ENCODE peak calls at places on chromosomes 12 and 14, in eight cellular contexts. One of them, this sample, is unnamed.

GRCh38 chr14:73903028-73903427 is 16.4 kb downstream of the ZNF410 start:
- DNase-seq in endothelial cell: no peak
- DNase-seq in D721Med: no peak
- DNase-seq in A549: no peak
- DNase-seq in gastrocnemius medialis: no peak
- DNase-seq in epithelial cell of esophagus: no peak
- DNase-seq in GM20000: no peak
- DNase-seq in lung: no peak
- DNase-seq in this sample: no peak

GRCh38 chr12:111636209-111636928 is 37.3 kb upstream of the ATXN2 start:
- DNase-seq in D721Med: no peak
- DNase-seq in endothelial cell: peak
- DNase-seq in lung: peak
- DNase-seq in GM20000: no peak
- DNase-seq in A549: no peak
- DNase-seq in gastrocnemius medialis: peak
- DNase-seq in epithelial cell of esophagus: no peak
- DNase-seq in this sample: no peak

GRCh38 chr14:21940887-21941855 is 267.6 kb upstream of the OR4E1 start:
- DNase-seq in D721Med: no peak
- DNase-seq in epithelial cell of esophagus: peak
- DNase-seq in endothelial cell: peak
- DNase-seq in gastrocnemius medialis: no peak
- DNase-seq in lung: no peak
- DNase-seq in GM20000: no peak
- DNase-seq in A549: peak
- DNase-seq in this sample: no peak

GRCh38 chr14:92951912-92952471 is 29.0 kb downstream of the CHGA start:
- DNase-seq in D721Med: peak
- DNase-seq in lung: peak
- DNase-seq in GM20000: peak
- DNase-seq in gastrocnemius medialis: peak
- DNase-seq in endothelial cell: peak
- DNase-seq in epithelial cell of esophagus: peak
- DNase-seq in A549: peak
- DNase-seq in this sample: peak

GRCh38 chr14:82251434-82251833 is 717.8 kb upstream of the SEL1L start:
- DNase-seq in D721Med: no peak
- DNase-seq in epithelial cell of esophagus: no peak
- DNase-seq in lung: no peak
- DNase-seq in GM20000: no peak
- DNase-seq in A549: no peak
- DNase-seq in endothelial cell: no peak
- DNase-seq in gastrocnemius medialis: no peak
- DNase-seq in this sample: no peak

GRCh38 chr12:94832780-94833760 is 170.4 kb downstream of the NDUFA12 start:
- DNase-seq in lung: no peak
- DNase-seq in gastrocnemius medialis: no peak
- DNase-seq in D721Med: no peak
- DNase-seq in epithelial cell of esophagus: no peak
- DNase-seq in A549: no peak
- DNase-seq in GM20000: no peak
- DNase-seq in endothelial cell: no peak
- DNase-seq in this sample: no peak

GRCh38 chr14:67618617-67619063 is 1.1 kb upstream of the ARG2 start:
- DNase-seq in D721Med: no peak
- DNase-seq in A549: peak
- DNase-seq in gastrocnemius medialis: no peak
- DNase-seq in endothelial cell: peak
- DNase-seq in lung: no peak
- DNase-seq in GM20000: peak
- DNase-seq in epithelial cell of esophagus: peak
- DNase-seq in this sample: no peak

GRCh38 chr14:80387563-80387981 is 176.3 kb upstream of the DIO2 start:
- DNase-seq in D721Med: no peak
- DNase-seq in epithelial cell of esophagus: no peak
- DNase-seq in endothelial cell: no peak
- DNase-seq in GM20000: no peak
- DNase-seq in A549: no peak
- DNase-seq in gastrocnemius medialis: peak
- DNase-seq in lung: no peak
- DNase-seq in this sample: no peak

GRCh38 chr12:93896427-93896826 is 219.3 kb downstream of the CRADD start:
- DNase-seq in endothelial cell: no peak
- DNase-seq in GM20000: no peak
- DNase-seq in epithelial cell of esophagus: no peak
- DNase-seq in lung: no peak
- DNase-seq in D721Med: no peak
- DNase-seq in A549: peak
- DNase-seq in gastrocnemius medialis: no peak
- DNase-seq in this sample: no peak

GRCh38 chr12:121536058-121536928 is 44.5 kb downstream of the KDM2B start:
- DNase-seq in epithelial cell of esophagus: peak
- DNase-seq in GM20000: peak
- DNase-seq in D721Med: peak
- DNase-seq in lung: peak
- DNase-seq in gastrocnemius medialis: peak
- DNase-seq in endothelial cell: peak
- DNase-seq in A549: peak
- DNase-seq in this sample: peak

GRCh38 chr12:130827432-130827831 is 11.6 kb downstream of the STX2 start:
- DNase-seq in GM20000: no peak
- DNase-seq in epithelial cell of esophagus: no peak
- DNase-seq in A549: no peak
- DNase-seq in gastrocnemius medialis: no peak
- DNase-seq in lung: no peak
- DNase-seq in endothelial cell: no peak
- DNase-seq in D721Med: no peak
- DNase-seq in this sample: no peak

GRCh38 chr12:96427269-96427729 is 27.1 kb upstream of the CDK17 start:
- DNase-seq in lung: peak
- DNase-seq in epithelial cell of esophagus: peak
- DNase-seq in A549: peak
- DNase-seq in gastrocnemius medialis: peak
- DNase-seq in endothelial cell: peak
- DNase-seq in GM20000: no peak
- DNase-seq in D721Med: no peak
- DNase-seq in this sample: no peak

GRCh38 chr14:83483063-83483462 is 1949.4 kb upstream of the SEL1L start:
- DNase-seq in endothelial cell: no peak
- DNase-seq in A549: no peak
- DNase-seq in D721Med: no peak
- DNase-seq in epithelial cell of esophagus: peak
- DNase-seq in GM20000: no peak
- DNase-seq in lung: no peak
- DNase-seq in gastrocnemius medialis: no peak
- DNase-seq in this sample: no peak

GRCh38 chr14:62364161-62364560 is 601.9 kb downstream of the SNAPC1 start:
- DNase-seq in epithelial cell of esophagus: no peak
- DNase-seq in GM20000: no peak
- DNase-seq in D721Med: no peak
- DNase-seq in endothelial cell: no peak
- DNase-seq in A549: no peak
- DNase-seq in lung: no peak
- DNase-seq in gastrocnemius medialis: no peak
- DNase-seq in this sample: no peak

GRCh38 chr12:39047539-39048078 is 142.2 kb upstream of the CPNE8 start:
- DNase-seq in D721Med: no peak
- DNase-seq in gastrocnemius medialis: no peak
- DNase-seq in endothelial cell: no peak
- DNase-seq in lung: no peak
- DNase-seq in epithelial cell of esophagus: no peak
- DNase-seq in GM20000: no peak
- DNase-seq in A549: no peak
- DNase-seq in this sample: no peak

GRCh38 chr14:93970589-93970966 is 5.8 kb downstream of the ASB2 start:
- DNase-seq in endothelial cell: no peak
- DNase-seq in GM20000: no peak
- DNase-seq in gastrocnemius medialis: peak
- DNase-seq in epithelial cell of esophagus: peak
- DNase-seq in A549: peak
- DNase-seq in D721Med: no peak
- DNase-seq in lung: no peak
- DNase-seq in this sample: no peak

GRCh38 chr12:58046281-58046680 is 104.9 kb downstream of the ATP23 start:
- DNase-seq in endothelial cell: no peak
- DNase-seq in epithelial cell of esophagus: peak
- DNase-seq in D721Med: no peak
- DNase-seq in A549: no peak
- DNase-seq in gastrocnemius medialis: no peak
- DNase-seq in lung: no peak
- DNase-seq in GM20000: no peak
- DNase-seq in this sample: no peak

GRCh38 chr14:75301666-75302325 is 23.2 kb downstream of the FOS start:
- DNase-seq in epithelial cell of esophagus: no peak
- DNase-seq in GM20000: peak
- DNase-seq in A549: no peak
- DNase-seq in lung: no peak
- DNase-seq in gastrocnemius medialis: peak
- DNase-seq in D721Med: no peak
- DNase-seq in endothelial cell: peak
- DNase-seq in this sample: no peak

GRCh38 chr14:32724864-32725550 is 213.7 kb upstream of the NPAS3 start:
- DNase-seq in A549: no peak
- DNase-seq in GM20000: no peak
- DNase-seq in D721Med: no peak
- DNase-seq in lung: no peak
- DNase-seq in gastrocnemius medialis: no peak
- DNase-seq in endothelial cell: no peak
- DNase-seq in epithelial cell of esophagus: peak
- DNase-seq in this sample: no peak

GRCh38 chr14:75794615-75795038 is 133.6 kb downstream of the TTLL5 start:
- DNase-seq in D721Med: no peak
- DNase-seq in A549: no peak
- DNase-seq in epithelial cell of esophagus: peak
- DNase-seq in lung: no peak
- DNase-seq in gastrocnemius medialis: no peak
- DNase-seq in GM20000: no peak
- DNase-seq in endothelial cell: no peak
- DNase-seq in this sample: no peak

GRCh38 chr14:96797188-96797942 is at the start of gene VRK1:
- DNase-seq in gastrocnemius medialis: peak
- DNase-seq in D721Med: peak
- DNase-seq in GM20000: peak
- DNase-seq in lung: peak
- DNase-seq in epithelial cell of esophagus: peak
- DNase-seq in A549: peak
- DNase-seq in endothelial cell: peak
- DNase-seq in this sample: peak

GRCh38 chr12:9588749-9589148 is 19.0 kb downstream of the KLRB1 start:
- DNase-seq in endothelial cell: no peak
- DNase-seq in A549: no peak
- DNase-seq in GM20000: no peak
- DNase-seq in lung: no peak
- DNase-seq in D721Med: no peak
- DNase-seq in gastrocnemius medialis: no peak
- DNase-seq in epithelial cell of esophagus: no peak
- DNase-seq in this sample: no peak

GRCh38 chr12:6613776-6614512 is 6.8 kb upstream of the CHD4 start:
- DNase-seq in lung: peak
- DNase-seq in gastrocnemius medialis: peak
- DNase-seq in D721Med: peak
- DNase-seq in endothelial cell: peak
- DNase-seq in GM20000: peak
- DNase-seq in epithelial cell of esophagus: peak
- DNase-seq in A549: peak
- DNase-seq in this sample: peak

GRCh38 chr14:74140374-74140850 is 55.7 kb downstream of the LIN52 start:
- DNase-seq in lung: peak
- DNase-seq in GM20000: no peak
- DNase-seq in A549: no peak
- DNase-seq in D721Med: no peak
- DNase-seq in endothelial cell: no peak
- DNase-seq in gastrocnemius medialis: peak
- DNase-seq in epithelial cell of esophagus: no peak
- DNase-seq in this sample: no peak

GRCh38 chr12:110754101-110754793 is 11.6 kb upstream of the PPP1CC start:
- DNase-seq in D721Med: no peak
- DNase-seq in gastrocnemius medialis: peak
- DNase-seq in lung: no peak
- DNase-seq in epithelial cell of esophagus: no peak
- DNase-seq in endothelial cell: no peak
- DNase-seq in A549: no peak
- DNase-seq in GM20000: no peak
- DNase-seq in this sample: no peak

GRCh38 chr12:29611906-29612305 is 114.4 kb upstream of the OVCH1 start:
- DNase-seq in GM20000: no peak
- DNase-seq in epithelial cell of esophagus: no peak
- DNase-seq in lung: no peak
- DNase-seq in A549: no peak
- DNase-seq in endothelial cell: no peak
- DNase-seq in D721Med: no peak
- DNase-seq in gastrocnemius medialis: no peak
- DNase-seq in this sample: no peak
- TF ChIP-seq CTCF in GM20000: no peak
- TF ChIP-seq CTCF in epithelial cell of esophagus: no peak
- TF ChIP-seq CTCF in lung: no peak
- TF ChIP-seq CTCF in A549: no peak
- TF ChIP-seq CTCF in endothelial cell: no peak
- TF ChIP-seq CTCF in D721Med: no peak
- TF ChIP-seq CTCF in gastrocnemius medialis: no peak
- TF ChIP-seq CTCF in this sample: no peak

GRCh38 chr12:34292736-34293625 is 270.7 kb downstream of the ALG10 start:
- DNase-seq in lung: no peak
- DNase-seq in A549: no peak
- DNase-seq in D721Med: no peak
- DNase-seq in GM20000: no peak
- DNase-seq in gastrocnemius medialis: peak
- DNase-seq in endothelial cell: no peak
- DNase-seq in epithelial cell of esophagus: no peak
- DNase-seq in this sample: no peak
- TF ChIP-seq CTCF in lung: no peak
- TF ChIP-seq CTCF in A549: no peak
- TF ChIP-seq CTCF in D721Med: no peak
- TF ChIP-seq CTCF in GM20000: no peak
- TF ChIP-seq CTCF in gastrocnemius medialis: no peak
- TF ChIP-seq CTCF in endothelial cell: no peak
- TF ChIP-seq CTCF in epithelial cell of esophagus: no peak
- TF ChIP-seq CTCF in this sample: no peak

GRCh38 chr12:117481470-117481869 is 120.0 kb upstream of the NOS1 start:
- DNase-seq in lung: no peak
- DNase-seq in GM20000: no peak
- DNase-seq in A549: no peak
- DNase-seq in endothelial cell: no peak
- DNase-seq in gastrocnemius medialis: no peak
- DNase-seq in D721Med: no peak
- DNase-seq in epithelial cell of esophagus: no peak
- DNase-seq in this sample: no peak
- TF ChIP-seq CTCF in lung: no peak
- TF ChIP-seq CTCF in GM20000: no peak
- TF ChIP-seq CTCF in A549: no peak
- TF ChIP-seq CTCF in endothelial cell: no peak
- TF ChIP-seq CTCF in gastrocnemius medialis: no peak
- TF ChIP-seq CTCF in D721Med: no peak
- TF ChIP-seq CTCF in epithelial cell of esophagus: no peak
- TF ChIP-seq CTCF in this sample: no peak

DNA sequence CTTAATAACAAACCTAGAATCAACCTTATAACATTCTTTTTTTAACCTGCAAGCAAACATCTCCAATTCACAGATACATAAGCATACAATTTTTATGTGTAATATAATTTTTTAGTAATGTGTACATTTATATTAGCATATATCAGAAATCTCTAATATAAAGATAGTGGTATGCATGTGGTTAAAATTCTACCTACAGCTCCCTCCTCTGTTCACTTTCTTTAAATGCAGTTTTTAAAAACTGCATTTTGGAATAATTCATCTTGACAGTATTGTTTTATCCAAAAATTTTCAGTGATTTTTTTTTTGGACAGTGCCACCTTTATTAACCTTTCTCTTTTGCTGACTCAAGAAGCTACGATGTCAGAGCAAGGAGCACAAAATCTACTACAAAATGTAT is 13.2 kb upstream of the RXYLT1 start:
- DNase-seq in D721Med: no peak
- DNase-seq in endothelial cell: no peak
- DNase-seq in A549: no peak
- DNase-seq in lung: no peak
- DNase-seq in gastrocnemius medialis: no peak
- DNase-seq in epithelial cell of esophagus: no peak
- DNase-seq in GM20000: no peak
- DNase-seq in this sample: no peak
- TF ChIP-seq CTCF in D721Med: peak
- TF ChIP-seq CTCF in endothelial cell: peak
- TF ChIP-seq CTCF in A549: no peak
- TF ChIP-seq CTCF in lung: no peak
- TF ChIP-seq CTCF in gastrocnemius medialis: no peak
- TF ChIP-seq CTCF in epithelial cell of esophagus: no peak
- TF ChIP-seq CTCF in GM20000: no peak
- TF ChIP-seq CTCF in this sample: no peak